ENCODE peak calls at places on chromosomes 16 and 17, in six cellular contexts. E is endothelial cell; J is activated CD8-positive, alpha-beta T cell treated with anti-CD3 and anti-CD28 coated beads for 36 hours; Y is endodermal cell; X is coronary artery; R is brain microvascular endothelial cell. K is an unnamed sample.

GRCh38 chr17:9537177-9537776 is 38.3 kb downstream of the STX8 start:
- DNase-seq in E (no peak), J (no peak), Y (peak; percentile 89), X (no peak), R (no peak), K (no peak)

GRCh38 chr17:55743103-55743679 is 7.7 kb upstream of the PCTP start:
- DNase-seq in E (no peak), J (no peak), Y (no peak), X (no peak), R (no peak), K (peak; percentile 45)

GRCh38 chr17:78315355-78316114 is 44.3 kb downstream of the SOCS3 start:
- DNase-seq in E (no peak), J (peak; percentile 77), Y (peak; percentile 86), X (peak; percentile 95), R (peak; percentile 86), K (peak; percentile 84)

GRCh38 chr17:41013181-41013580 is 4.3 kb upstream of the KRTAP3-1 start:
- DNase-seq in E (no peak), J (no peak), Y (no peak), X (no peak), R (no peak), K (no peak)

GRCh38 chr16:981695-982151 is at the start of gene SOX8:
- DNase-seq in E (no peak), J (no peak), Y (no peak), X (no peak), R (no peak), K (no peak)

GRCh38 chr17:17782425-17783120 is 54.2 kb downstream of the SREBF1 start:
- DNase-seq in E (no peak), J (peak; percentile 27), Y (peak; percentile 90), X (no peak), R (no peak), K (no peak)

GRCh38 chr16:51982715-51983680 is 563.9 kb downstream of the TOX3 start:
- DNase-seq in E (peak; percentile 56), J (peak; percentile 35), Y (peak; percentile 63), X (no peak), R (peak; percentile 51), K (peak; percentile 38)

GRCh38 chr16:21704733-21705132 is 41.0 kb downstream of the OTOA start:
- DNase-seq in E (no peak), J (no peak), Y (no peak), X (no peak), R (no peak), K (no peak)

GRCh38 chr16:50360033-50360778 is 8.6 kb downstream of the BRD7 start:
- DNase-seq in E (no peak), J (no peak), Y (no peak), X (no peak), R (no peak), K (peak; percentile 72)

GRCh38 chr17:7572338-7572587 is 7.2 kb upstream of the CD68 start:
- DNase-seq in E (no peak), J (no peak), Y (no peak), X (no peak), R (no peak), K (no peak)

GRCh38 chr16:22659933-22660332 is 149.2 kb downstream of the NPIPB5 start:
- DNase-seq in E (no peak), J (no peak), Y (peak; percentile 34), X (peak; percentile 46), R (no peak), K (no peak)

GRCh38 chr17:31533546-31534155 is 142.2 kb downstream of the RAB11FIP4 start:
- DNase-seq in E (peak; percentile 56), J (peak; percentile 49), Y (peak; percentile 93), X (no peak), R (peak; percentile 69), K (peak; percentile 78)

GRCh38 chr17:60231234-60231633 is 81.5 kb downstream of the CA4 start:
- DNase-seq in E (no peak), J (no peak), Y (peak; percentile 47), X (no peak), R (peak; percentile 32), K (no peak)

GRCh38 chr17:60231691-60232090 is 81.9 kb downstream of the CA4 start:
- DNase-seq in E (no peak), J (no peak), Y (no peak), X (no peak), R (no peak), K (peak; percentile 28)

GRCh38 chr17:60224064-60224463 is 74.3 kb downstream of the CA4 start:
- DNase-seq in E (no peak), J (no peak), Y (no peak), X (no peak), R (no peak), K (no peak)

GRCh38 chr17:60230358-60230757 is 80.6 kb downstream of the CA4 start:
- DNase-seq in E (no peak), J (no peak), Y (no peak), X (no peak), R (no peak), K (no peak)

GRCh38 chr17:60229189-60229802 is 79.5 kb downstream of the CA4 start:
- DNase-seq in E (no peak), J (no peak), Y (no peak), X (no peak), R (no peak), K (no peak)
- TF ChIP-seq CTCF in E (no peak), J (no peak), Y (peak; percentile 42), X (no peak), R (peak; percentile 6), K (peak; percentile 8)

DNA sequence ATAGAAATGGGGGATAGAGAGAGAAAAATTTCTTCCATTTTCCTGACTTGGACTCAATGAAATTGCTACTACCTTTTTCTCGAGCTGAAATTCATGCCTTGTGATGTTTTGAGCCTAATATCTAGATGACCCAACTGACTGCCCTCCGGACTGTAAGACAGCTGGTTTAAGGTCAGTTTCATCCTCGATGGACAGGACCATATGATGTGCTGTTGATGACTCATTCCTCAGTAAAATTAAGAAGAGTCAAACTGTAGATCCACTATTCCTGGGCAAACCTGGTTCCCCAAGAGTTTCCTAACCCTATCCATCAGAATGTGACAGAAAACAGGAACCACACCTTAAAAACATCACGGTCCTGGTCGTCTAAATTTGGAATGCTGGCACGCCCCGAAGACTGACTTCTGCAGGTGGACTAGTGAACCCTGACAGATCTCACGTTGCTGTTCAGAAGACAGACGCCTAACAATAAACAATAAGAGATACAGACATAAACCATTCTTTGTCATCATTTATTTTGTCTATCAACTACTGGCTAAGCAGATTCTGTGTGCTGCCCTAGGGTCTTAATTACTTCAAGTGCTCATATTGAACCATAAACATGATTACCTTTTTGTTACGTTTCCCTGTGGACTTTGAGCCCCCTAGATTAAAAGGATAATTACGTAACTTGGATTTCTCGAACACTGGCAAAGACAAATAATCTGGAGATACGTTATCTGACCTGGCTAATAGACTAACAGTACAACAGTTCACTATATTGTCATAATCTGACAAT is 45.1 kb upstream of the NOS2 start:
- DNase-seq in E (no peak), J (no peak), Y (peak; percentile 16), X (no peak), R (no peak), K (no peak)
- TF ChIP-seq CTCF in E (no peak), J (no peak), Y (no peak), X (no peak), R (no peak), K (no peak)

GRCh38 chr17:38566666-38567031 is 39.1 kb downstream of the SRCIN1 start:
- DNase-seq in E (no peak), J (no peak), Y (no peak), X (no peak), R (no peak), K (no peak)

GRCh38 chr17:38567350-38567749 is 38.4 kb downstream of the SRCIN1 start:
- DNase-seq in E (no peak), J (no peak), Y (no peak), X (no peak), R (no peak), K (no peak)

GRCh38 chr17:38569701-38570512 is 35.8 kb downstream of the SRCIN1 start:
- DNase-seq in E (no peak), J (no peak), Y (no peak), X (no peak), R (no peak), K (no peak)

GRCh38 chr17:38568845-38569510 is 36.8 kb downstream of the SRCIN1 start:
- DNase-seq in E (no peak), J (no peak), Y (no peak), X (no peak), R (no peak), K (no peak)

DNA sequence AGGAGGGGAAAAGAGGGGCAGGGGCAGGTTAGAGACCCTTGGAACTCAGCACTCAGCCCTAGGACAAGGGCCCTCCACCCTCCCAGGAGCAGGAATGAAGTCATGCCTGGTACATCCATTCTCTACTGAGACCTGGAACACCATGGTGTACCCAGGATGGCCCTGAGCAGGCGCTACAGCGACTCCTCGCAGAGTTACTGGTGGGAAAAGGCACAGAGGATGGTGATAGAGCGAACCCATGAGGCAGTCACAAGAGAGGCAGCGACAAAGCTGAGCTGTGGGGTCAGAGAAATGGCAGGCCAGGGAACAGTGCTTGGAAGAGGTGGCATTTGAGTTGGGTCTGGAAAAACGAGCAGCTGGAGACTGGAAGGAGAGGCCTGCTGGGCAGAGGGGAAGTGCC is 37.5 kb downstream of the SRCIN1 start:
- DNase-seq in E (no peak), J (no peak), Y (peak; percentile 83), X (no peak), R (no peak), K (no peak)
- TF ChIP-seq CTCF in E (no peak), J (no peak), Y (peak; percentile 54), X (no peak), R (no peak), K (no peak)

GRCh38 chr16:57721356-57721755 is 14.2 kb upstream of the KATNB1 start:
- DNase-seq in E (no peak), J (no peak), Y (no peak), X (no peak), R (no peak), K (no peak)

GRCh38 chr16:57723170-57723569 is 12.4 kb upstream of the KATNB1 start:
- DNase-seq in E (peak; percentile 56), J (no peak), Y (peak; percentile 85), X (no peak), R (no peak), K (no peak)

GRCh38 chr16:57722651-57723050 is 12.9 kb upstream of the KATNB1 start:
- DNase-seq in E (no peak), J (no peak), Y (no peak), X (no peak), R (no peak), K (no peak)

GRCh38 chr16:57720142-57720575 is 15.4 kb upstream of the KATNB1 start:
- DNase-seq in E (peak; percentile 79), J (peak; percentile 78), Y (peak; percentile 82), X (no peak), R (peak; percentile 60), K (peak; percentile 8)

GRCh38 chr16:57721765-57722499 is 13.6 kb upstream of the KATNB1 start:
- DNase-seq in E (no peak), J (no peak), Y (peak; percentile 55), X (no peak), R (no peak), K (no peak)
- TF ChIP-seq CTCF in E (no peak), J (no peak), Y (no peak), X (no peak), R (no peak), K (no peak)